ENCODE peak calls at places on chromosomes 16 and 17, in six cellular contexts. H is nephron progenitor cell, E is neural crest cell, M is colonic mucosa, L is cardiac muscle cell, I is sigmoid colon. W is an unnamed sample.

GRCh38 chr16:28981517-28981916 is 3.3 kb upstream of the LAT start:
- DNase-seq in L (no peak), I (no peak), E (peak), H (peak), M (peak), W (no peak)

GRCh38 chr17:53949473-53950090 is 126.9 kb downstream of the KIF2B start:
- DNase-seq in L (no peak), H (no peak), I (no peak), E (no peak), M (no peak), W (no peak)

GRCh38 chr16:66544358-66544757 is 5.6 kb downstream of the TK2 start:
- DNase-seq in L (no peak), I (no peak), E (no peak), M (no peak), H (no peak), W (no peak)

GRCh38 chr17:28324272-28324745 is 5.3 kb downstream of the TMEM97 start:
- DNase-seq in H (no peak), E (no peak), I (no peak), L (no peak), M (no peak), W (peak)

GRCh38 chr16:50847166-50847565 is 105.3 kb downstream of the CYLD start:
- DNase-seq in H (no peak), M (no peak), E (no peak), L (no peak), I (no peak), W (no peak)

GRCh38 chr17:20300399-20301037 is 166.8 kb downstream of the LGALS9B start:
- DNase-seq in L (peak), E (no peak), M (no peak), H (no peak), I (peak), W (peak)

GRCh38 chr17:21037117-21037803 is 5.6 kb downstream of the USP22 start:
- DNase-seq in H (no peak), M (no peak), L (no peak), E (no peak), I (no peak), W (no peak)

GRCh38 chr17:57940653-57941329 is 14.4 kb downstream of the CUEDC1 start:
- DNase-seq in I (peak), L (no peak), E (no peak), H (no peak), M (no peak), W (no peak)

GRCh38 chr16:14301150-14302030 is 230.3 kb downstream of the MRTFB start:
- DNase-seq in H (peak), I (peak), M (peak), L (peak), E (no peak), W (peak)

GRCh38 chr16:20844588-20844987 is 38.3 kb downstream of the REXO5 start:
- DNase-seq in L (no peak), H (no peak), E (no peak), I (no peak), M (no peak), W (no peak)

GRCh38 chr16:77290451-77291110 is 91.4 kb downstream of the SYCE1L start:
- DNase-seq in H (no peak), M (no peak), E (no peak), L (peak), I (no peak), W (peak)

GRCh38 chr16:27355610-27356009 is 41.8 kb downstream of the IL4R start:
- DNase-seq in E (no peak), L (peak), I (peak), H (peak), M (peak), W (no peak)

GRCh38 chr16:75025766-75026165 is 26.9 kb downstream of the ZNRF1 start:
- DNase-seq in I (no peak), H (no peak), M (no peak), E (no peak), L (peak), W (no peak)

GRCh38 chr17:6591599-6592158 is 35.3 kb upstream of the PITPNM3 start:
- DNase-seq in E (no peak), I (no peak), H (no peak), M (no peak), L (peak), W (no peak)

GRCh38 chr16:89953671-89954406 is 5.3 kb downstream of the DEF8 start:
- DNase-seq in L (no peak), I (no peak), M (no peak), H (no peak), E (no peak), W (no peak)

GRCh38 chr17:78252111-78252634 is 20.7 kb downstream of the TMEM235 start:
- DNase-seq in M (peak), E (no peak), I (peak), H (no peak), L (no peak), W (no peak)

GRCh38 chr17:44053130-44053872 is 13.2 kb downstream of the LSM12 start:
- DNase-seq in I (no peak), L (no peak), H (no peak), E (no peak), M (no peak), W (no peak)

GRCh38 chr17:9308069-9308468 is 267.6 kb downstream of the STX8 start:
- DNase-seq in E (no peak), H (no peak), I (no peak), M (no peak), L (no peak), W (no peak)

GRCh38 chr17:15307686-15308085 is 33.7 kb downstream of the TEKT3 start:
- DNase-seq in E (no peak), I (peak), L (peak), H (no peak), M (no peak), W (no peak)

GRCh38 chr17:44911133-44912001 is 3.9 kb downstream of the GFAP start:
- DNase-seq in L (peak), I (peak), H (peak), E (peak), M (peak), W (peak)

GRCh38 chr17:34182036-34182803 is 72.9 kb upstream of the CCL2 start:
- DNase-seq in L (no peak), M (no peak), H (no peak), I (no peak), E (no peak), W (no peak)

GRCh38 chr16:89193021-89193575 is 7.2 kb downstream of the SLC22A31 start:
- DNase-seq in I (no peak), H (peak), M (peak), L (peak), E (no peak), W (peak)

GRCh38 chr16:23710504-23710903 is 2.5 kb downstream of the ERN2 start:
- DNase-seq in M (no peak), H (no peak), E (no peak), L (no peak), I (peak), W (no peak)

GRCh38 chr17:80833952-80834895 is 157.4 kb upstream of the CHMP6 start:
- DNase-seq in L (peak), I (peak), E (no peak), M (no peak), H (no peak), W (no peak)

GRCh38 chr16:27235055-27235937 is 32.0 kb downstream of the KDM8 start:
- DNase-seq in L (peak), M (peak), H (peak), I (peak), E (peak), W (peak)

GRCh38 chr17:48247038-48247437 is 139.5 kb downstream of the SNX11 start:
- DNase-seq in H (no peak), I (no peak), E (no peak), L (no peak), M (no peak), W (no peak)

GRCh38 chr17:48253976-48254375 is 146.4 kb downstream of the SNX11 start:
- DNase-seq in L (no peak), M (no peak), E (no peak), I (no peak), H (no peak), W (no peak)

GRCh38 chr17:48251950-48252349 is 144.4 kb downstream of the SNX11 start:
- DNase-seq in M (no peak), L (no peak), H (no peak), E (no peak), I (no peak), W (no peak)

GRCh38 chr17:48247603-48248002 is 140.0 kb downstream of the SNX11 start:
- DNase-seq in L (no peak), H (no peak), I (no peak), M (no peak), E (no peak), W (no peak)

GRCh38 chr17:48250949-48251348 is 143.4 kb downstream of the SNX11 start:
- DNase-seq in E (no peak), M (no peak), I (no peak), L (no peak), H (no peak), W (no peak)
- TF ChIP-seq CTCF in E (no peak), M (no peak), I (no peak), L (no peak), H (no peak), W (no peak)

DNA sequence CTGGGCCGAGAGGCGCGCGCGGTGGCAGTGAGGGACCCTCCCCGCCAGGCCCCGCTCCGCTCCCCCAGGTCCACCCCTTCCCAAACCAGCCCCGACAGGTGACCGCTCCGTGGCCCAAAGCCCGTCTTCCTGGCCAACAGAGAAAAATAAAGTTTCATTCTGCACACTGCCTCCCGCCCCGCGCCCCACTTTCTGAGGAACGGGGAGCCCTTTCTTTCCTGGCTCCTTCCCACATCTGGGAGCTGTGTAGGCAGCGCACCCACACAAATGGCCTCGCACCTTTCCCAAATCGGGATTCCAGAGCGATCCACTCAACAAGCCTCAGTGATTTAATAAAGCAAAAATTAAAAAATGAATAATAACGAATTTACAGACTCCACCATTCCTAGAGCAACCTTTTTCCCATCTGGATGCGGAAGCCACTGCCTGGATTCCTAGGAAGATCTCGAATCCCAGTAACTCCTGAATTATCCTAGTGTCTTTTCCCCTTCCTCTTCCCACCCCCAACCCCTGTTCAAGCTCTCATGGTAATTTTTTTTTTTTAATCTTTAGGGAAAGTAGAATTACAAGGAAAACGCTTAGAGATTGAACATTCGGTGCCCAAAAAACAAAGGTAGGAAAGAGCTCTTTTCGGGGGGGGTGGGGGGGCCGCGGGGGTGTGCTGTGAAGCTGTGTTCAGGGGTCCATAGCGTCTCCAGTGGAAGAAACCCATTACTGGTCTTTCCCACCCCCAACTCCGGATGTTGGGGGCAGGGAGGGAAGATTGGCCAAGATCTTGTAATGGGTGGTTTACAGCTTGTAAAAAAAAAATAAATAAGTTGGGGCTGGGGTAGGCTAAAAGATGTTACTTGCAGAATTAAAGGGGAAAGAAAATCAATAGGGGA is 1.6 kb downstream of the IGF2BP1 start:
- DNase-seq in H (no peak), I (no peak), L (peak), E (no peak), M (no peak), W (peak)
- TF ChIP-seq CTCF in H (no peak), I (no peak), L (peak), E (no peak), M (no peak), W (peak)

GRCh38 chr17:41516828-41517283 is 1.8 kb downstream of the KRT15 start:
- DNase-seq in M (no peak), E (no peak), H (no peak), I (no peak), L (no peak), W (no peak)

GRCh38 chr17:41519501-41520224 is 973 bp upstream of the KRT15 start:
- DNase-seq in M (no peak), H (no peak), E (no peak), L (no peak), I (no peak), W (no peak)

GRCh38 chr17:41518031-41518430 is 659 bp downstream of the KRT15 start:
- DNase-seq in H (no peak), E (no peak), M (no peak), I (no peak), L (no peak), W (no peak)

GRCh38 chr17:41520821-41521521 is 2.3 kb upstream of the KRT15 start:
- DNase-seq in I (no peak), E (no peak), L (no peak), M (peak), H (no peak), W (peak)

DNA sequence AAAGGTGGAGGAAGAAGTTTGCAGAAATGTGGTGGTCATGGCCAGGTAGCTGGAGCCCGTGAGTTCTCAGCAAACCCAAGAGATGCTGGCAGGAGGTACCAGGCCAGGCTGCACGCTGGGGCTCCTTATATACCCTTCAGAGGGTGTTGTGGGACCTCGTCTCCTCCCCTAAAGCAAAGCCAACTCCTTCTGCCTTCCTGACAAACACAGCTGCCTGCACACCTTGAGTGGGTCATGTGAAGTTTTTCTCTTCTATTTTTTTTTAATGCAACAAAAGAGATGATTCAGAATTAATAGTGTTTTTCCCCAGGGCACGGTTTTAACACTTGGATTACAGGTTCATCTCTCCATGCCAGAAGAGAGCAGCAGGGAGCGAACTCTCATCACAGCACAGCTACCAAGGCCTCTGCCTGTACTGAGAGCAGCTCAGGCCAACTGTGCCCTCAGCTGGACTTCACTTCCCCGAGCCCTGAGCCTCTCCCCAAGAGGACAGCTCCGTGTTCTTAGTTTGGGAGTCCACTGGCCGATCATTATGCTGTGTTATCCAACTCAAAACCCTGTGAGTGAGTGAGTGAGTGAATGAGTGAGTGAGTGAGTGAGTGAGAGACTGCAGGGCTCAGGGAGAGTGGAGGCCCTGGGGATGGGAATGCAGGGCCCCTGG is at the start of gene KRT15:
- DNase-seq in I (no peak), E (no peak), L (no peak), M (no peak), H (no peak), W (no peak)
- TF ChIP-seq CTCF in I (no peak), E (no peak), L (no peak), M (no peak), H (no peak), W (no peak)

GRCh38 chr17:74737299-74738050 is 419 bp downstream of the RAB37 start:
- DNase-seq in M (no peak), E (no peak), L (peak), H (peak), I (no peak), W (peak)
- TF ChIP-seq CTCF in M (peak), E (peak), L (peak), H (peak), I (no peak), W (peak)

GRCh38 chr16:86088816-86089215 is 189.9 kb downstream of the IRF8 start:
- DNase-seq in E (no peak), I (peak), M (no peak), H (no peak), L (no peak), W (no peak)

GRCh38 chr16:86087011-86087453 is 188.1 kb downstream of the IRF8 start:
- DNase-seq in H (no peak), E (no peak), M (no peak), I (peak), L (no peak), W (no peak)

GRCh38 chr16:86087561-86088230 is 188.7 kb downstream of the IRF8 start:
- DNase-seq in H (no peak), I (peak), M (no peak), E (no peak), L (no peak), W (no peak)

GRCh38 chr16:86089341-86089900 is 190.5 kb downstream of the IRF8 start:
- DNase-seq in M (no peak), I (peak), E (no peak), L (no peak), H (no peak), W (no peak)

GRCh38 chr16:86088287-86088686 is 189.3 kb downstream of the IRF8 start:
- DNase-seq in H (no peak), L (no peak), M (no peak), E (no peak), I (peak), W (no peak)
- TF ChIP-seq CTCF in H (no peak), L (no peak), M (no peak), E (no peak), I (no peak), W (no peak)

GRCh38 chr17:76474238-76474637 is 6.8 kb downstream of the AANAT start:
- DNase-seq in L (no peak), I (no peak), M (no peak), E (no peak), H (no peak), W (no peak)

GRCh38 chr17:76474894-76475293 is 7.5 kb downstream of the AANAT start:
- DNase-seq in H (no peak), L (no peak), I (no peak), E (no peak), M (no peak), W (no peak)

GRCh38 chr17:76472258-76472645 is 4.8 kb downstream of the AANAT start:
- DNase-seq in M (no peak), L (no peak), E (no peak), H (no peak), I (no peak), W (no peak)

GRCh38 chr17:76472726-76473125 is 5.3 kb downstream of the AANAT start:
- DNase-seq in H (no peak), L (no peak), M (no peak), E (no peak), I (no peak), W (no peak)

GRCh38 chr17:76473541-76473985 is 6.2 kb downstream of the AANAT start:
- DNase-seq in I (no peak), H (peak), L (no peak), M (no peak), E (peak), W (no peak)
- TF ChIP-seq CTCF in I (no peak), H (peak), L (peak), M (no peak), E (peak), W (peak)

DNA sequence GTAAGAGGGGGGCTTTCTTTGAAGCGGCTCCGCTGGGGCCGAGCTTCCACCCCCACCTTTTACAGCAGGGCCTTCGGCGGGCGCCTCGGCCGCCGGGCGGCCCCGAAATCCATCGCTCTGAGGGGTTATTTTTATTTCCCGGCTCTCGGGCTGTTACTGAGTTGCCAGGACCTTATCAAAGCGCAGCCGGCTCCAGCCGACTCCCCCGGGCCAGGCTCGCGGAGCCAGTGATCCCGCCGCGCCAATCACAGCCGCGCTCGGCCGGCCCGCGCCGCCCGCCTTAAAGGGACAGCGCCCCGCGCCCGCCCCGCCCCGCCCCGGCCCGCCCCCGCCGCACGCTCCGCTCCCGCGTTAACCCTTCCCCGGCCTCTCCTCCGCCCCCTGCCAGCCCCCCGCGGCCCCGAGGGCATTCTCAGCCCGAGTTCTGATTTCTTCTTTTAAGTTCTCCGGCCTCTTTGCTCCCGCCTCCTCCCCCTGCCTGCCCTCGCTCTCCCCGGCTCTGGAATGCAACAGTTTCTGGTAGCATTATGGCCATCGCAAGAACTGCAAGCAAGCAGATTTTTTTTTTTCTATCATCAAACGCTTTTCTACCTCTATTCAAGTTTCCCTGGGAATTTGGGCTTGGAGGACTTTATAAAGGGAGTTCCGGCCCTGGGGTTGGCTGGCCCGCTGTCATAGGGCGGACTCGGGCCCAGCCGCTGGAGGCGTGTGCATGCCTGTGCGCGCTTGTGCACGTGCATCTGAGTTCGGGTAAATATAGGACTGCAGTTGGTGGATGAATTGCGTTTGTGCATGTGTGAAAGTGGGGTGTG is at the start of gene AXIN2:
- DNase-seq in L (peak), M (peak), I (peak), H (peak), E (peak), W (peak)
- TF ChIP-seq CTCF in L (peak), M (no peak), I (peak), H (no peak), E (peak), W (peak)

DNA sequence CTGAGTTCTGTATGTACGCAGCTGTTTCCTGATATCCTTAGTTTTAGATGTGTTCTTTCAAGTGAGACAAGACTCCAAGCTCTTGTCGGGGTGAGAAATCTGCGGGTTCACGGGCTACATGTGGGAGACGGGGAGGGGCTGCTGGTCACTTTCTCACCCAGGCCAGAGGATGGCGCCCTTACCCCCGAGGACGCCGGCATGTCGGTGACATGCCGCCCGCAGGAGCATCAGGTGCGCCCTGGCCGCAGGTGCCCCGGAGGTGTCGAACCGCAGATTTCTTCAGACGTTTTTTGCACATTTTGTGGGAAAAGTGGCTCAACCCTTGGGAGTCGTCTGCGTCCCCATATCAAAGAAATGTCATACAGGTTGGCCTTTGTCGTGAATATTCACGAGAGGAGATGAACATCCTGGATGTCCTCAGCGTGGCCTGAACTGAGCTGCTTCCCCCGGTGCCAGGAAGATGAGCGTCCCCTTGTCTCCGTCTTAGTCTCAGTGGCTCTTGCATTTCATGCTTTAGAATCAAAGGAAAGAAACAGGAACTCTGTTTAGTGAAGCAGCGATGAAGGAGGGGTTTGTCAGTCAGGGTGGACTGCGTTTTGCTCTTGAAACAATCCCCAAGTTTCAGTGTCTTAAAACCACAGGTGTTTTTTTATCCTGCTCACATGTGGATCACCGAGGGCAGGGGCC is 75.3 kb upstream of the ZNF750 start:
- DNase-seq in L (no peak), M (no peak), E (no peak), I (no peak), H (no peak), W (no peak)
- TF ChIP-seq CTCF in L (peak), M (no peak), E (no peak), I (no peak), H (no peak), W (no peak)

W was measured in hepatocyte.